ENCODE peak calls at places on chromosomes 6 and 20, in seven cellular contexts. V is endothelial cell, H is mammary epithelial cell, R is fibroblast of mammary gland, A is pancreas, E is MM.1S, M is heart right ventricle. K is an unnamed sample.

GRCh38 chr20:11976966-11977365 is 59.3 kb downstream of the BTBD3 start:
- DNase-seq in V (no peak), R (no peak), M (no peak), E (no peak), H (no peak), A (no peak), K (no peak)

GRCh38 chr20:2816583-2817340 is 598 bp downstream of the TMEM239 start:
- DNase-seq in H (no peak), E (no peak), R (no peak), V (no peak), A (peak), M (no peak), K (no peak)

GRCh38 chr6:146709036-146709622 is 110.4 kb downstream of the ADGB start:
- DNase-seq in A (no peak), E (no peak), V (no peak), M (no peak), R (no peak), H (no peak), K (no peak)

GRCh38 chr6:144317736-144318135 is 32.6 kb downstream of the UTRN start:
- DNase-seq in H (no peak), V (no peak), R (peak), E (peak), M (no peak), A (no peak), K (no peak)

GRCh38 chr6:90175627-90176538 is 120.8 kb downstream of the BACH2 start:
- DNase-seq in R (no peak), H (peak), M (no peak), V (no peak), E (no peak), A (no peak), K (no peak)

GRCh38 chr20:4763776-4764525 is 42.2 kb downstream of the PRND start:
- DNase-seq in V (no peak), R (no peak), E (no peak), H (peak), A (no peak), M (no peak), K (no peak)

GRCh38 chr6:139990287-139990686 is 615.8 kb upstream of the CITED2 start:
- DNase-seq in A (no peak), H (no peak), M (no peak), R (no peak), V (no peak), E (no peak), K (no peak)

GRCh38 chr6:136503303-136503702 is 46.9 kb downstream of the MAP7 start:
- DNase-seq in A (no peak), M (no peak), V (peak), H (no peak), E (no peak), R (no peak), K (no peak)

GRCh38 chr20:57402206-57403125 is 11.3 kb downstream of the RBM38 start:
- DNase-seq in A (peak), V (no peak), M (no peak), R (no peak), E (no peak), H (no peak), K (peak)

GRCh38 chr6:71287038-71287437 is 1.6 kb upstream of the OGFRL1 start:
- DNase-seq in M (no peak), A (no peak), R (peak), E (peak), V (no peak), H (no peak), K (no peak)

GRCh38 chr6:87870606-87871005 is 168.6 kb upstream of the AKIRIN2 start:
- DNase-seq in A (no peak), H (no peak), M (no peak), E (no peak), V (no peak), R (no peak), K (no peak)

GRCh38 chr6:2916354-2916925 is 13.3 kb upstream of the SERPINB9 start:
- DNase-seq in V (no peak), E (no peak), A (no peak), M (no peak), R (no peak), H (no peak), K (no peak)

GRCh38 chr20:5642155-5642981 is 107.8 kb upstream of the SHLD1 start:
- DNase-seq in A (no peak), V (no peak), H (peak), E (no peak), R (peak), M (no peak), K (no peak)

GRCh38 chr6:134517145-134517658 is 199.3 kb upstream of the SGK1 start:
- DNase-seq in V (peak), R (peak), E (no peak), H (peak), A (peak), M (peak), K (no peak)

GRCh38 chr6:69719602-69720193 is 77.1 kb downstream of the LMBRD1 start:
- DNase-seq in E (peak), M (no peak), V (no peak), R (peak), H (peak), A (no peak), K (no peak)

GRCh38 chr20:37669062-37669772 is 24.6 kb upstream of the CTNNBL1 start:
- DNase-seq in H (peak), M (no peak), R (no peak), V (no peak), E (no peak), A (no peak), K (no peak)

GRCh38 chr6:135314543-135314942 is 133.4 kb downstream of the MYB start:
- DNase-seq in V (no peak), A (no peak), R (no peak), E (no peak), H (no peak), M (no peak), K (no peak)

GRCh38 chr6:144899161-144899560 is 614.0 kb downstream of the UTRN start:
- DNase-seq in M (no peak), E (no peak), R (peak), V (no peak), A (no peak), H (no peak), K (no peak)

GRCh38 chr20:19594896-19595295 is 163.2 kb upstream of the RIN2 start:
- DNase-seq in E (no peak), V (no peak), R (no peak), M (no peak), H (no peak), A (no peak), K (no peak)

GRCh38 chr6:11618533-11618932 is 81.0 kb downstream of the TMEM170B start:
- DNase-seq in H (no peak), E (no peak), R (peak), M (no peak), V (peak), A (no peak), K (no peak)
- TF ChIP-seq CTCF in H (peak), E (peak), R (peak), M (no peak), V (peak), A (no peak), K (peak)

DNA sequence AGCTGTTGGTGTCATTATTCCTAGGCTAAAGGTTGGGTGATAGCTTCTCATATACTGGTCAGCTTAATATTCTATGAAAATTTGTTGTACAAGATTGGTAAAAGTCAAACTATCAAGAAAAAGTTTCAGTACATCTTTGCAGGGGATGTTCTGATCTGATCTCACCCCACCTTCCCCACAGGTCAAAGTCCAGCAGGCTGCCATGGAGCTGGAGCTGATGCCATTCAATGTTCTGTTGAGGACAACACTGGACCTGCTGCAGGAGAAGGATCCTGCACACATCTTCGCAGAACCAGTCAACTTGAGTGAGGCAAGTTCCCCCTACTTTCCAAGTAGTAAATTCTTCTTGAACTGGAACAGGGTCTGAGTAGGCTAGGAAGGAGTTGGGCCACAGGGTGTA is 13.1 kb downstream of the BRPF3 start:
- DNase-seq in H (no peak), E (no peak), R (no peak), M (no peak), V (no peak), A (no peak), K (no peak)
- TF ChIP-seq CTCF in H (no peak), E (no peak), R (no peak), M (no peak), V (no peak), A (no peak), K (no peak)

GRCh38 chr6:5275497-5275896 is 14.2 kb downstream of the FARS2 start:
- DNase-seq in E (no peak), H (no peak), V (no peak), M (no peak), R (no peak), A (no peak), K (no peak)
- TF ChIP-seq CTCF in E (no peak), H (no peak), V (no peak), M (no peak), R (no peak), A (no peak), K (peak)

DNA sequence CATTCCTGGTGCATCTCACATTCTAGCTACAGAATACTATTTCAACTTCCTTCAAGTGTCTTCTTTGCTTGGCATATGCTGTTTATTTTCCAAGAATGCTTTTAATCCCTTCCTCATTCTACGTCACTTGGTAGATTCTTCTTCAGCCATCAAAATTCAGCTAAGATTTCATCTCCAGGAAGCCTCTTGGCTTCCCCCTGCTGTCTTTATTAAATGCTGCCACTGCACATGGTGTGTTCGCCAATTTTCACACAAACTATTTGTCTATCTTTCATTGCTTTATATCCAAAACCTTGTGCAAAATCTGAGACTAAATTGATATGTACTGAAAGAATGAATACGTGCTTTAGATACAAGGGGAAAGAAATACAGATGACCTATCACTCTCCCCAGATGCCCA is 253.0 kb downstream of the RFPL4B start:
- DNase-seq in E (no peak), H (no peak), V (no peak), M (no peak), R (no peak), A (no peak), K (no peak)
- TF ChIP-seq CTCF in E (no peak), H (peak), V (no peak), M (no peak), R (no peak), A (no peak), K (peak)

DNA sequence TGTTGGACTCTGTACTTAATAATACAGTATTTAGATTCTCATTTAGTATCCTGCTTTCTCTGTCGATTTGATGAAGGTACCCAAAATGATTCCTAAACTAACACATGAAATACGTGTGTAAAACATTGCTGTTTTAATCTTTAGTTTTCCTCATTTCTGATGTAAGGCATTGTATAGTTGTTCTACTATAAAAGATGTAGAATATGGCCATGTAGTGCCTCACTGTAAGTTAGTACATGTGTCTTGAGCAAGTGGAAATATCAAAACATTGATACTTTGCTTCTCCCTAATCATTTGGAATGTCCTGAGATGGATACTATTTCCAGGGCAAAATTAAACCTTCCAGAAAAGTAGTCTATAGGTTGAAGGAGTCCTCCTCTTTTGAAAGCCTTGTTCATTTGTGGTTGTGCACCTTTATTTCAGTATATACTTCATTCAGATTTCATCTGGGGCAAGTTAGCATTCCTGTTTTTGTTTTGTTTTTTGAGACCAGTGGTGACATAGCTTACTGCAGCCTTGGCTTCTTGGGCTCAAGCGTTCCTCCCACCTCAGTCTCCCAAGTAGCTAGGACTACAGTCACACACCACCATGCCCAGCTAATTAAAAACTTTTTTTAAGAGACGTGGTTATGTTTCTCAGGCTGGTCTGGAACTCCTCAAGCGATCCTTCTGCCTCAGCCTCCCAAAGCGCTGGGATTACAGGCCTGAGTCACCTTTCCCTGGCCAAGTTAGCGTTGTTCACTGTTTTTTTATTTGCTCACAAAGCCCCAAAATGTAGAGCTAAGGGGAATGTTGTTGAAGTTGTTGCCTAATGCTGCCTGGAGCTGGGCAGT is 11.6 kb downstream of the SRSF3 start:
- DNase-seq in H (no peak), A (no peak), M (no peak), R (peak), V (no peak), E (no peak), K (peak)
- TF ChIP-seq CTCF in H (no peak), A (no peak), M (no peak), R (peak), V (no peak), E (peak), K (peak)

GRCh38 chr6:111101987-111102386 is 14.7 kb downstream of the SLC16A10 start:
- DNase-seq in E (no peak), V (no peak), M (no peak), R (no peak), H (no peak), A (no peak), K (no peak)

GRCh38 chr6:111107589-111107988 is 20.3 kb downstream of the SLC16A10 start:
- DNase-seq in M (no peak), R (no peak), A (no peak), V (no peak), H (no peak), E (no peak), K (no peak)

DNA sequence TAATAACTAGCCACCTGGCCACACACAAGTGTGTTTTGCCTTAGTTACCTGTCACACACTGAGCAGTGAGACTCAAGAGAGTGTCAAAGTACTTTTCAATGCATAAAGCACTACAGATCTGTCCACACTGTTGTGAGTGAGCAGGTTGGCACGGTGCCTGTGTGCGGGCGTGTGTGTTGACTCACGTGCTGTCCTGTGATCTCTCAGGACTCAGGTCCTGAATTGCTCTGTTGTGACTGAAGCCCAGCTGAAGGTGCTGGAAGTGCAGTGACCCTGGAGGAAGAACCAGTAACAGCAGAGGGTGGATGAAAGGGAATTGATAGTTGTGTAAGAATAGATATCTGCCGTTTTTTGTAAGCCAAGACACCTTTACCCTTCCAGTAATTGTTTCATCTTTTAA is 18.3 kb downstream of the SLC16A10 start:
- DNase-seq in H (peak), M (peak), A (peak), R (peak), E (no peak), V (no peak), K (no peak)
- TF ChIP-seq CTCF in H (no peak), M (no peak), A (no peak), R (no peak), E (no peak), V (no peak), K (no peak)

GRCh38 chr6:116450185-116450710 is 10.9 kb upstream of the CALHM6 start:
- DNase-seq in V (no peak), H (peak), E (no peak), M (no peak), R (no peak), A (no peak), K (no peak)

GRCh38 chr6:116447052-116447451 is 14.1 kb upstream of the CALHM6 start:
- DNase-seq in R (no peak), M (no peak), V (no peak), E (no peak), H (no peak), A (no peak), K (no peak)

GRCh38 chr6:116446399-116446798 is 14.8 kb upstream of the CALHM6 start:
- DNase-seq in E (peak), H (peak), R (peak), M (no peak), V (no peak), A (no peak), K (no peak)

GRCh38 chr6:116444991-116445566 is 16.1 kb upstream of the CALHM6 start:
- DNase-seq in R (no peak), H (peak), E (peak), A (no peak), V (no peak), M (no peak), K (no peak)

GRCh38 chr6:116447496-116448011 is 13.6 kb upstream of the CALHM6 start:
- DNase-seq in E (peak), V (no peak), R (peak), A (no peak), M (no peak), H (peak), K (no peak)
- TF ChIP-seq CTCF in E (peak), V (no peak), R (no peak), A (no peak), M (no peak), H (no peak), K (peak)

K was measured in chondrocyte.